ENCODE peak calls at places on chromosomes 2 and 18, in four cellular contexts. W is K562, I is HepG2, G is SK-N-SH. S is an unnamed sample.

GRCh38 chr2:10447300-10448207 is 573 bp downstream of the ODC1 start:
- DNase-seq in W (peak), I (peak), G (peak), S (peak)

GRCh38 chr2:231615058-231615671 is 22.5 kb downstream of the TEX44 start:
- DNase-seq in W (no peak), I (no peak), G (no peak), S (no peak)

GRCh38 chr2:226903179-226903578 is 67.3 kb downstream of the RHBDD1 start:
- DNase-seq in W (no peak), I (no peak), G (no peak), S (no peak)

GRCh38 chr2:120367649-120368048 is 21.7 kb downstream of the INHBB start:
- DNase-seq in W (no peak), I (no peak), G (no peak), S (no peak)

GRCh38 chr2:7612969-7613368 is 695.8 kb downstream of the RNF144A start:
- DNase-seq in W (no peak), I (peak), G (no peak), S (no peak)

GRCh38 chr2:239181601-239182471 is 219.0 kb downstream of the HDAC4 start:
- DNase-seq in W (no peak), I (peak), G (no peak), S (no peak)

GRCh38 chr2:202717598-202718310 is 83.0 kb downstream of the FAM117B start:
- DNase-seq in W (no peak), I (no peak), G (no peak), S (no peak)

GRCh38 chr2:120596990-120597594 is 138.6 kb upstream of the GLI2 start:
- DNase-seq in W (no peak), I (no peak), G (no peak), S (peak)

GRCh38 chr18:24567199-24567598 is 106.8 kb downstream of the HRH4 start:
- DNase-seq in W (no peak), I (no peak), G (no peak), S (no peak)

GRCh38 chr2:193868833-193869232 is 1674.1 kb upstream of the TMEFF2 start:
- DNase-seq in W (no peak), I (no peak), G (no peak), S (no peak)

GRCh38 chr18:40867452-40867851 is 1087.6 kb upstream of the PIK3C3 start:
- DNase-seq in W (no peak), I (no peak), G (no peak), S (no peak)

GRCh38 chr2:231613054-231613654 is 20.5 kb downstream of the TEX44 start:
- DNase-seq in W (no peak), I (peak), G (no peak), S (no peak)

GRCh38 chr2:114659895-114660294 is 217.5 kb downstream of the DPP10 start:
- DNase-seq in W (no peak), I (no peak), G (no peak), S (no peak)

GRCh38 chr2:237766334-237766733 is 32.2 kb upstream of the RBM44 start:
- DNase-seq in W (no peak), I (no peak), G (no peak), S (no peak)

GRCh38 chr2:101264360-101264939 is 11.8 kb downstream of the CNOT11 start:
- DNase-seq in W (no peak), I (no peak), G (no peak), S (no peak)

GRCh38 chr18:26052497-26052896 is 37.9 kb downstream of the SS18 start:
- DNase-seq in W (no peak), I (no peak), G (no peak), S (no peak)

GRCh38 chr18:77038182-77038581 is 94.4 kb downstream of the MBP start:
- DNase-seq in W (no peak), I (no peak), G (no peak), S (no peak)

GRCh38 chr2:25333981-25334380 is 7.7 kb downstream of the DNMT3A start:
- DNase-seq in W (no peak), I (no peak), G (no peak), S (no peak)

GRCh38 chr2:135168119-135168872 is 116.2 kb downstream of the RAB3GAP1 start:
- DNase-seq in W (no peak), I (no peak), G (no peak), S (no peak)

GRCh38 chr18:48020337-48021250 is 90.1 kb upstream of the SMAD2 start:
- DNase-seq in W (no peak), I (no peak), G (no peak), S (no peak)

GRCh38 chr18:68478246-68478645 is 236.7 kb downstream of the TMX3 start:
- DNase-seq in W (no peak), I (no peak), G (no peak), S (no peak)

GRCh38 chr2:218782529-218782845 is 540 bp downstream of the CYP27A1 start:
- DNase-seq in W (no peak), I (peak), G (no peak), S (no peak)

GRCh38 chr2:111246620-111247061 is 125.9 kb downstream of the BCL2L11 start:
- DNase-seq in W (no peak), I (peak), G (no peak), S (no peak)

GRCh38 chr2:96485751-96486643 is 19.2 kb downstream of the NEURL3 start:
- DNase-seq in W (no peak), I (peak), G (no peak), S (peak)

GRCh38 chr2:43251171-43251731 is 24.8 kb upstream of the ZFP36L2 start:
- DNase-seq in W (no peak), I (peak), G (peak), S (no peak)

GRCh38 chr2:27154990-27155615 is 6.3 kb downstream of the TCF23 start:
- DNase-seq in W (no peak), I (no peak), G (no peak), S (no peak)

GRCh38 chr2:27156739-27157475 is 8.1 kb downstream of the TCF23 start:
- DNase-seq in W (no peak), I (no peak), G (no peak), S (no peak)

GRCh38 chr2:27152796-27153464 is 4.1 kb downstream of the TCF23 start:
- DNase-seq in W (no peak), I (no peak), G (no peak), S (no peak)

GRCh38 chr2:27152102-27152795 is 3.4 kb downstream of the TCF23 start:
- DNase-seq in W (no peak), I (peak), G (no peak), S (no peak)

GRCh38 chr2:27154481-27154880 is 5.7 kb downstream of the TCF23 start:
- DNase-seq in W (no peak), I (no peak), G (no peak), S (no peak)
- TF ChIP-seq GABPA in W (no peak), I (no peak), G (no peak), S (no peak)

DNA sequence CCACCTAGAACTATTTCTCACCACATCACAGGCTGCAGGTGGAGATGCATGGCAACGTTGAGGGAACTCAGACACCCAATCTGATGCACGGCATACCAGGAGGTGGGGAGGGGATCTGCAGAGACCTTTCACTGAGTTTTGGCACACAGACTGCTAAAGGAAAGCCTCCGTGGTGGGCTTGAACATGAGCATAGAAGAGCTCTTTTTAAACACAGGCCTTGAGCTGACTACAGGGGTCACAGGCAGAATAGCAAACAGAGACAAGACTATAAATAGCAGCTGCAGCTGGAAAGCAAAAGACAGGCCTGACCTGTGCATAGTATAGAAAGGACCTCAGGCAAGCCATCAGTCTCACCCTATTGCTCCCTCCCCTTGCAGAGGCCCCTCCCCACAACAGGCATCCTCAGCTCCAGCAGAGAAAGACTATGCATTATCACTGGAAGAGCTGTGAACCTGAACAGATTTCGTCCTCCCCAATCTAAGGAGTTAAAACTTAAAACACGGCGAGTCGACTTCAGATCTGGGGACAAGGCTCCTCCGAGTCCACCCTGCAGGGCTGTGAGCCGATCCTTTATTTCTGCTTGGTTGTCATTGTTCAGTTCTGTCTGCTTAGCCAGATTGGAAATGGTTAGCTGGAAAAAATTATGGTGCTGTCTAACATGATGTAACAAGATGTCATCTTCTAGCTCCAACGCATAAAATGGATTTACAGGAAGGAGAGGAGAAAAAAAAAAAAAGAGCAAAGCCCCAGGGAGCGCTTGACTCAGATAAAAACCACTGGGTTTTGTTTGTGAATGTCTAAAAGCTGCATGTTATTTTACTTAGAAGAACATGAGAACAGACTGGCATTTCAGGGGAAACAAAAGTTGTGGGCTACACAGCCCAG is 25.3 kb upstream of the LCLAT1 start:
- DNase-seq in W (no peak), I (no peak), G (peak), S (no peak)
- TF ChIP-seq GABPA in W (peak), I (no peak), G (no peak), S (no peak)

GRCh38 chr18:13471971-13472628 is 253.5 kb downstream of the LDLRAD4 start:
- DNase-seq in W (no peak), I (peak), G (no peak), S (no peak)
- TF ChIP-seq GABPA in W (no peak), I (no peak), G (no peak), S (no peak)

GRCh38 chr2:205435970-205436369 is 246.3 kb upstream of the NRP2 start:
- DNase-seq in W (no peak), I (no peak), G (no peak), S (no peak)
- TF ChIP-seq GABPA in W (no peak), I (no peak), G (no peak), S (no peak)

DNA sequence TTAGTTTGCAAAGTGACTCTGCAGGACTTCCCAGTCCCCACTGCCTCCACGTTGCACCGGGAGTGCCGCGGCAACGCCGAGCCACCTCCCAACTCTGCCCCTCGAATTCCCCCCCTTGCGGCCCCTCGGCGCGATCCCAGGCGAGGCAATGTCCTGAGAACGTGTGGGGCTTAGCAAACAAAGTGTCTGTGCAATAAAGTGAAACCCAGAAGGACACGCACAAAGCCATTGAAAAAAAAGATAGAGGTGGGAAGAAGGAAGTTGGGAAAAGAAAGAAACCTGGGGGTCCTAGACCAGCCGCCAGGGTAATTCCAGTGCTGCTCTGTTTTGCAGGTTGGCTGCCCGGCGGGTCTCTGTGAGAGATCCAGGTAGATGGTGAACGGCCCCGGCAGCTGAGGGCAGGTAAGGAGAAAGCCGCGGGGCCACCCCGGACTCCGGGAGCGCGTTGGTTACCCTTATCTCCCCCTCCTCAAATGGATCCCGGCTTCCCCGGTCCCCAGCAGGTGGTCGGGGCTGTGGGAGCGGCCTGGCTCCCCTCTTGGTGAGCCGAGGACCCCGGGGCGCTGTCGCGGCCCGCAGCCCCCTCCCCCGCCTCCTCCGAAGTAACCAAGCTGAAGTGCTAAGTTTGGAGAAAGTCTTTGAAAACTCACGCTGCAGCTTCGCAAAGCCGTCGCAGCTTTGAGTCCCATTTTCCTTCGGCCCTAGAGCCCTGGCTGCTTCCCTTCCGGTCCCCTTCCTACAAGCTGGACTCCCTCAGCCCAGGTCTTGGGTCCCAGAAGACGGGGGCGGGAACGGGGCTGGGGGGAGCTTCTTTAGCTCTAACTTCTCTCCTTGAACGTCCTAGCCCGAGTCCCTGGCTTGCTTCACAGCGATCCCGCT is 525 bp downstream of the OTX1 start:
- DNase-seq in W (peak), I (no peak), G (peak), S (no peak)
- TF ChIP-seq GABPA in W (no peak), I (no peak), G (no peak), S (no peak)

GRCh38 chr2:201414099-201415023 is 36.9 kb downstream of the TRAK2 start:
- DNase-seq in W (no peak), I (no peak), G (no peak), S (no peak)

GRCh38 chr2:201408931-201409330 is 42.3 kb downstream of the TRAK2 start:
- DNase-seq in W (no peak), I (no peak), G (no peak), S (no peak)

GRCh38 chr2:201413143-201413542 is 38.1 kb downstream of the TRAK2 start:
- DNase-seq in W (peak), I (no peak), G (no peak), S (no peak)

GRCh38 chr2:201413552-201413951 is 37.7 kb downstream of the TRAK2 start:
- DNase-seq in W (no peak), I (no peak), G (no peak), S (no peak)

GRCh38 chr2:201411421-201411820 is 39.8 kb downstream of the TRAK2 start:
- DNase-seq in W (no peak), I (no peak), G (no peak), S (no peak)
- TF ChIP-seq GABPA in W (no peak), I (no peak), G (no peak), S (no peak)

GRCh38 chr2:44273076-44273475 is 2.2 kb upstream of the SLC3A1 start:
- DNase-seq in W (no peak), I (no peak), G (no peak), S (no peak)

GRCh38 chr2:44277541-44277940 is 2.3 kb downstream of the SLC3A1 start:
- DNase-seq in W (no peak), I (no peak), G (no peak), S (no peak)

GRCh38 chr2:44273596-44273995 is 1.7 kb upstream of the SLC3A1 start:
- DNase-seq in W (no peak), I (no peak), G (no peak), S (no peak)

GRCh38 chr2:44271296-44271695 is 4.0 kb upstream of the SLC3A1 start:
- DNase-seq in W (peak), I (no peak), G (no peak), S (no peak)

GRCh38 chr2:44275915-44276279 is 617 bp downstream of the SLC3A1 start:
- DNase-seq in W (no peak), I (no peak), G (no peak), S (no peak)
- TF ChIP-seq GABPA in W (no peak), I (no peak), G (no peak), S (no peak)

S was measured in HL-60.